ENCODE peak calls at places on chromosomes 11 and 22, in six cellular contexts. One of them, this sample, is unnamed. For H3K4me1, the result is how much of the 10 kb centered on the place peaks cover.

GRCh38 chr11:124075841-124076571 is 34.9 kb upstream of the OR10G7 start:
- DNase-seq in CD8-positive, alpha-beta memory T cell: no peak
- DNase-seq in mesenchymal stem cell: no peak
- DNase-seq in uterus: no peak
- DNase-seq in heart right ventricle: peak
- DNase-seq in effector memory CD4-positive, alpha-beta T cell: no peak
- DNase-seq in this sample: no peak

GRCh38 chr11:86606849-86607481 is 65.5 kb downstream of the ME3 start:
- DNase-seq in mesenchymal stem cell: peak
- DNase-seq in effector memory CD4-positive, alpha-beta T cell: no peak
- DNase-seq in uterus: no peak
- DNase-seq in CD8-positive, alpha-beta memory T cell: no peak
- DNase-seq in heart right ventricle: no peak
- DNase-seq in this sample: no peak

GRCh38 chr11:118870396-118871343 is 13.0 kb upstream of the CXCR5 start:
- DNase-seq in heart right ventricle: peak
- DNase-seq in mesenchymal stem cell: no peak
- DNase-seq in uterus: peak
- DNase-seq in effector memory CD4-positive, alpha-beta T cell: no peak
- DNase-seq in CD8-positive, alpha-beta memory T cell: no peak
- DNase-seq in this sample: peak

GRCh38 chr22:20725987-20726558 is 47.8 kb upstream of the SERPIND1 start:
- DNase-seq in CD8-positive, alpha-beta memory T cell: no peak
- DNase-seq in effector memory CD4-positive, alpha-beta T cell: no peak
- DNase-seq in uterus: no peak
- DNase-seq in heart right ventricle: no peak
- DNase-seq in mesenchymal stem cell: no peak
- DNase-seq in this sample: no peak

GRCh38 chr22:49814856-49815255 is 12.8 kb downstream of the BRD1 start:
- DNase-seq in mesenchymal stem cell: no peak
- DNase-seq in heart right ventricle: no peak
- DNase-seq in uterus: no peak
- DNase-seq in CD8-positive, alpha-beta memory T cell: no peak
- DNase-seq in effector memory CD4-positive, alpha-beta T cell: no peak
- DNase-seq in this sample: no peak

GRCh38 chr11:93526691-93527583 is 16.3 kb downstream of the SMCO4 start:
- DNase-seq in mesenchymal stem cell: no peak
- DNase-seq in uterus: no peak
- DNase-seq in heart right ventricle: no peak
- DNase-seq in effector memory CD4-positive, alpha-beta T cell: no peak
- DNase-seq in CD8-positive, alpha-beta memory T cell: no peak
- DNase-seq in this sample: no peak

GRCh38 chr22:37197451-37198289 is 9.6 kb upstream of the C1QTNF6 start:
- DNase-seq in mesenchymal stem cell: peak
- DNase-seq in heart right ventricle: peak
- DNase-seq in uterus: peak
- DNase-seq in CD8-positive, alpha-beta memory T cell: no peak
- DNase-seq in effector memory CD4-positive, alpha-beta T cell: no peak
- DNase-seq in this sample: no peak

GRCh38 chr11:28257761-28258160 is 149.6 kb downstream of the METTL15 start:
- DNase-seq in uterus: no peak
- DNase-seq in mesenchymal stem cell: no peak
- DNase-seq in CD8-positive, alpha-beta memory T cell: no peak
- DNase-seq in effector memory CD4-positive, alpha-beta T cell: no peak
- DNase-seq in heart right ventricle: no peak
- DNase-seq in this sample: no peak

GRCh38 chr11:32090774-32091370 is at the start of gene RCN1:
- DNase-seq in mesenchymal stem cell: peak
- DNase-seq in effector memory CD4-positive, alpha-beta T cell: peak
- DNase-seq in CD8-positive, alpha-beta memory T cell: peak
- DNase-seq in uterus: peak
- DNase-seq in heart right ventricle: peak
- DNase-seq in this sample: no peak

GRCh38 chr11:71330349-71330748 is 78.0 kb upstream of the SHANK2 start:
- DNase-seq in uterus: no peak
- DNase-seq in effector memory CD4-positive, alpha-beta T cell: no peak
- DNase-seq in heart right ventricle: no peak
- DNase-seq in mesenchymal stem cell: no peak
- DNase-seq in CD8-positive, alpha-beta memory T cell: no peak
- DNase-seq in this sample: no peak

GRCh38 chr11:132911186-132911585 is 621.1 kb downstream of the OPCML start:
- DNase-seq in effector memory CD4-positive, alpha-beta T cell: no peak
- DNase-seq in mesenchymal stem cell: peak
- DNase-seq in uterus: no peak
- DNase-seq in CD8-positive, alpha-beta memory T cell: no peak
- DNase-seq in heart right ventricle: no peak
- DNase-seq in this sample: no peak

GRCh38 chr11:128894685-128895084 is 3.5 kb downstream of the KCNJ5 start:
- DNase-seq in mesenchymal stem cell: no peak
- DNase-seq in CD8-positive, alpha-beta memory T cell: no peak
- DNase-seq in effector memory CD4-positive, alpha-beta T cell: no peak
- DNase-seq in heart right ventricle: peak
- DNase-seq in uterus: no peak
- DNase-seq in this sample: no peak

GRCh38 chr22:47245286-47245685 is 482.8 kb downstream of the TBC1D22A start:
- DNase-seq in CD8-positive, alpha-beta memory T cell: no peak
- DNase-seq in effector memory CD4-positive, alpha-beta T cell: no peak
- DNase-seq in uterus: no peak
- DNase-seq in mesenchymal stem cell: no peak
- DNase-seq in heart right ventricle: no peak
- DNase-seq in this sample: no peak

GRCh38 chr11:68099474-68100405 is 21.4 kb downstream of the CHKA start:
- DNase-seq in mesenchymal stem cell: no peak
- DNase-seq in CD8-positive, alpha-beta memory T cell: no peak
- DNase-seq in effector memory CD4-positive, alpha-beta T cell: no peak
- DNase-seq in uterus: no peak
- DNase-seq in heart right ventricle: peak
- DNase-seq in this sample: peak

GRCh38 chr11:124865181-124865901 is at the start of gene ROBO3:
- DNase-seq in mesenchymal stem cell: peak
- DNase-seq in effector memory CD4-positive, alpha-beta T cell: no peak
- DNase-seq in uterus: no peak
- DNase-seq in CD8-positive, alpha-beta memory T cell: no peak
- DNase-seq in heart right ventricle: no peak
- DNase-seq in this sample: no peak

GRCh38 chr11:1928891-1929541 is 9.5 kb downstream of the TNNT3 start:
- DNase-seq in heart right ventricle: no peak
- DNase-seq in CD8-positive, alpha-beta memory T cell: no peak
- DNase-seq in mesenchymal stem cell: no peak
- DNase-seq in effector memory CD4-positive, alpha-beta T cell: no peak
- DNase-seq in uterus: peak
- DNase-seq in this sample: no peak

GRCh38 chr22:32055069-32055468 is 12.0 kb downstream of the SLC5A1 start:
- DNase-seq in mesenchymal stem cell: no peak
- DNase-seq in effector memory CD4-positive, alpha-beta T cell: no peak
- DNase-seq in CD8-positive, alpha-beta memory T cell: no peak
- DNase-seq in heart right ventricle: no peak
- DNase-seq in uterus: no peak
- DNase-seq in this sample: no peak

GRCh38 chr11:127902405-127902804 is 685.0 kb downstream of the ETS1 start:
- DNase-seq in effector memory CD4-positive, alpha-beta T cell: no peak
- DNase-seq in heart right ventricle: no peak
- DNase-seq in uterus: no peak
- DNase-seq in mesenchymal stem cell: no peak
- DNase-seq in CD8-positive, alpha-beta memory T cell: no peak
- DNase-seq in this sample: no peak

GRCh38 chr22:42895541-42895981 is 38.5 kb upstream of the ARFGAP3 start:
- DNase-seq in effector memory CD4-positive, alpha-beta T cell: no peak
- DNase-seq in CD8-positive, alpha-beta memory T cell: no peak
- DNase-seq in heart right ventricle: no peak
- DNase-seq in uterus: no peak
- DNase-seq in mesenchymal stem cell: no peak
- DNase-seq in this sample: no peak

GRCh38 chr22:35622132-35622913 is 5.2 kb upstream of the MB start:
- DNase-seq in heart right ventricle: peak
- DNase-seq in mesenchymal stem cell: no peak
- DNase-seq in uterus: no peak
- DNase-seq in CD8-positive, alpha-beta memory T cell: no peak
- DNase-seq in effector memory CD4-positive, alpha-beta T cell: no peak
- DNase-seq in this sample: no peak

GRCh38 chr22:39184586-39185577 is 32.4 kb upstream of the CBX7 start:
- DNase-seq in uterus: no peak
- DNase-seq in CD8-positive, alpha-beta memory T cell: no peak
- DNase-seq in effector memory CD4-positive, alpha-beta T cell: no peak
- DNase-seq in mesenchymal stem cell: peak
- DNase-seq in heart right ventricle: no peak
- DNase-seq in this sample: no peak

GRCh38 chr22:42061041-42061440 is 9.6 kb downstream of the NAGA start:
- DNase-seq in heart right ventricle: no peak
- DNase-seq in CD8-positive, alpha-beta memory T cell: no peak
- DNase-seq in effector memory CD4-positive, alpha-beta T cell: no peak
- DNase-seq in uterus: no peak
- DNase-seq in mesenchymal stem cell: no peak
- DNase-seq in this sample: no peak

GRCh38 chr22:20551805-20552449 is 44.5 kb downstream of the MED15 start:
- DNase-seq in heart right ventricle: peak
- DNase-seq in effector memory CD4-positive, alpha-beta T cell: no peak
- DNase-seq in uterus: peak
- DNase-seq in mesenchymal stem cell: no peak
- DNase-seq in CD8-positive, alpha-beta memory T cell: no peak
- DNase-seq in this sample: no peak

GRCh38 chr11:62573006-62573591 is 592 bp downstream of the EEF1G start:
- DNase-seq in heart right ventricle: no peak
- DNase-seq in mesenchymal stem cell: peak
- DNase-seq in uterus: no peak
- DNase-seq in effector memory CD4-positive, alpha-beta T cell: no peak
- DNase-seq in CD8-positive, alpha-beta memory T cell: no peak
- DNase-seq in this sample: no peak

GRCh38 chr11:32289701-32290100 is 145.6 kb downstream of the WT1 start:
- DNase-seq in CD8-positive, alpha-beta memory T cell: no peak
- DNase-seq in mesenchymal stem cell: no peak
- DNase-seq in effector memory CD4-positive, alpha-beta T cell: no peak
- DNase-seq in uterus: no peak
- DNase-seq in heart right ventricle: no peak
- DNase-seq in this sample: no peak

GRCh38 chr11:131704682-131705081 is 334.3 kb downstream of the NTM start:
- DNase-seq in mesenchymal stem cell: no peak
- DNase-seq in effector memory CD4-positive, alpha-beta T cell: no peak
- DNase-seq in heart right ventricle: no peak
- DNase-seq in uterus: no peak
- DNase-seq in CD8-positive, alpha-beta memory T cell: no peak
- DNase-seq in this sample: no peak

GRCh38 chr11:71206186-71206585 is 46.2 kb downstream of the SHANK2 start:
- DNase-seq in effector memory CD4-positive, alpha-beta T cell: no peak
- DNase-seq in mesenchymal stem cell: peak
- DNase-seq in CD8-positive, alpha-beta memory T cell: no peak
- DNase-seq in uterus: no peak
- DNase-seq in heart right ventricle: no peak
- DNase-seq in this sample: no peak

GRCh38 chr22:48138855-48139254 is 1376.4 kb downstream of the TBC1D22A start:
- DNase-seq in uterus: no peak
- DNase-seq in effector memory CD4-positive, alpha-beta T cell: no peak
- DNase-seq in CD8-positive, alpha-beta memory T cell: no peak
- DNase-seq in heart right ventricle: no peak
- DNase-seq in mesenchymal stem cell: no peak
- DNase-seq in this sample: no peak

GRCh38 chr11:63667993-63668392 is 3.2 kb downstream of the ATL3 start:
- DNase-seq in mesenchymal stem cell: peak
- DNase-seq in heart right ventricle: no peak
- DNase-seq in effector memory CD4-positive, alpha-beta T cell: no peak
- DNase-seq in uterus: no peak
- DNase-seq in CD8-positive, alpha-beta memory T cell: no peak
- DNase-seq in this sample: no peak
- H3K4me1 ChIP-seq in mesenchymal stem cell: under half
- H3K4me1 ChIP-seq in heart right ventricle: half or more
- H3K4me1 ChIP-seq in effector memory CD4-positive, alpha-beta T cell: under half
- H3K4me1 ChIP-seq in uterus: under half
- H3K4me1 ChIP-seq in CD8-positive, alpha-beta memory T cell: under half
- H3K4me1 ChIP-seq in this sample: under half

DNA sequence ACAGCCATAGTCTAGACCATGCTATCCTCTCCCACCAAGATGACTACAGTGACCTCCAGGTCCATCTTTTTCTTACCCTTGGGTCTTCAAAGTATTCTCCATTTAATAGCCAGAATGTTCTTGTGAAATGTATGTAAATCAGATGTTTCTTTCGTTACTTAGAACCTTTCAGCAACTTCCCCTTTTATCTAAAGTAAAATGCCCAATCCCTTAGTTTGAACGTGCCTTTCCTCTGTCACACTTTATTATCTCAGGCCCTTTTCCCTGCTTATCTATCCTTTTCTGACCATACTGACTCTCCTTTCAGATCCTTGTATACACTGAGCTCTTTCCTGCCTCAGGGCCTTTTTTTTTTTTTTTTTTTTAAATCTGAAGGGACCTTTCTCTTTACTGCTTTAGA is 17.9 kb downstream of the RBM4B start:
- DNase-seq in CD8-positive, alpha-beta memory T cell: no peak
- DNase-seq in mesenchymal stem cell: no peak
- DNase-seq in uterus: no peak
- DNase-seq in effector memory CD4-positive, alpha-beta T cell: no peak
- DNase-seq in heart right ventricle: no peak
- DNase-seq in this sample: no peak
- H3K27ac ChIP-seq in CD8-positive, alpha-beta memory T cell: no peak
- H3K27ac ChIP-seq in mesenchymal stem cell: no peak
- H3K27ac ChIP-seq in uterus: no peak
- H3K27ac ChIP-seq in effector memory CD4-positive, alpha-beta T cell: no peak
- H3K27ac ChIP-seq in heart right ventricle: no peak
- H3K27ac ChIP-seq in this sample: no peak

DNA sequence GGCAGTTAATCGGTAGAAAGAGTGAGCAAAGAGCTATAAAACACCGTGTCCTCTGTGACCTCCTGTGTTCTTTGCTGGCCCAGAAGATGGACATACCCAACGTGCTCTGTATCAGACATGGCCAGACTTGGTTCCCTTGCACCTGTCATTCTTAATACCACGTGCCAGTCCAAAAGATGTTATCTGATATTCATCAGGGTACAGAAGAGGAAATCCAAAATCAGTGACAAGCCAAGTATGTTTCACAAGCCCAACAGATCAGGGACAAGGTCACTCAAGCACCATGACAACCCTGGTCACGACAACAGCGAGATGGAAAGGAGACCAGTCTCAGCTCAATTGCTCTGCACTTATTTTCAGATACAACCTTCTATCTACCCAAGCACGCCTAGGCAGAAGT is 3.4 kb downstream of the LRP4 start:
- DNase-seq in uterus: no peak
- DNase-seq in CD8-positive, alpha-beta memory T cell: no peak
- DNase-seq in heart right ventricle: no peak
- DNase-seq in mesenchymal stem cell: no peak
- DNase-seq in effector memory CD4-positive, alpha-beta T cell: no peak
- DNase-seq in this sample: no peak
- H3K4me1 ChIP-seq in uterus: under half
- H3K4me1 ChIP-seq in CD8-positive, alpha-beta memory T cell: under half
- H3K4me1 ChIP-seq in heart right ventricle: half or more
- H3K4me1 ChIP-seq in mesenchymal stem cell: under half
- H3K4me1 ChIP-seq in effector memory CD4-positive, alpha-beta T cell: under half
- H3K4me1 ChIP-seq in this sample: under half

DNA sequence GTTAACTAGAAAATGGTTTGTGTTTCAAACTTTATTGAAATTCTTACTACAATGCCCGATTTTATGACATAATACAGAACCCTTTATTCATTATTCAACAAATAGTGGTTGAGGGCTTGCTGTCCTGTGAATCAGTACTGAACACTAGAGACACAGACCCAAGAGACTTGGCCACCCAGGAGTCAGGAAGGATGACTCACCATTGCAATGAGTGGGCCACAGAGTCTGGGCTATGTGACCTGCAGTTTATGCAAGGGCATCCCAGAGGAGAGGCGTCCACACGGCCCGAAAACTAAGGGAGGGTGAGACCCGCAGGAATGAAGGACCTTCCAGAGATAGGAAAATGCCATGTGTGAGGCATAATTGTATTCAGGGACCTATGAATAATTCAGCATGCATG is 143.8 kb upstream of the DDI1 start:
- DNase-seq in CD8-positive, alpha-beta memory T cell: no peak
- DNase-seq in heart right ventricle: no peak
- DNase-seq in effector memory CD4-positive, alpha-beta T cell: no peak
- DNase-seq in mesenchymal stem cell: peak
- DNase-seq in uterus: no peak
- DNase-seq in this sample: no peak
- H3K27ac ChIP-seq in CD8-positive, alpha-beta memory T cell: no peak
- H3K27ac ChIP-seq in heart right ventricle: no peak
- H3K27ac ChIP-seq in effector memory CD4-positive, alpha-beta T cell: no peak
- H3K27ac ChIP-seq in mesenchymal stem cell: no peak
- H3K27ac ChIP-seq in uterus: no peak
- H3K27ac ChIP-seq in this sample: no peak